ENCODE peak calls at places on chromosomes 7 and 10, in six cellular contexts. G, M, I, F, E and H are unnamed samples.

GRCh38 chr7:146773506-146773905 is 656.9 kb downstream of the CNTNAP2 start:
- DNase-seq in M (no peak), F (no peak), E (no peak), G (no peak), I (no peak), H (no peak)

GRCh38 chr7:105675873-105676484 is 94.7 kb upstream of the EFCAB10 start:
- DNase-seq in E (no peak), I (no peak), F (peak), G (peak), M (no peak), H (peak)

GRCh38 chr7:112485766-112486165 is 5.0 kb downstream of the LSMEM1 start:
- DNase-seq in I (no peak), M (no peak), E (no peak), F (no peak), G (no peak), H (no peak)

GRCh38 chr10:96548589-96548988 is 34.9 kb upstream of the TLL2 start:
- DNase-seq in M (no peak), F (peak), I (no peak), E (no peak), G (no peak), H (peak)

GRCh38 chr7:116661741-116662329 is 10.2 kb upstream of the MET start:
- DNase-seq in I (peak), G (no peak), E (no peak), F (no peak), M (no peak), H (no peak)

GRCh38 chr10:132942101-132942739 is at the start of gene CFAP46:
- DNase-seq in F (peak), G (peak), I (no peak), E (no peak), M (peak), H (peak)

GRCh38 chr10:48599830-48600134 is 5.1 kb downstream of the ARHGAP22 start:
- DNase-seq in F (no peak), G (no peak), M (no peak), E (no peak), I (no peak), H (no peak)

GRCh38 chr10:124048371-124049290 is 44.8 kb downstream of the CHST15 start:
- DNase-seq in E (no peak), G (no peak), F (peak), I (no peak), M (no peak), H (no peak)

GRCh38 chr10:31650010-31650409 is 278.6 kb downstream of the ARHGAP12 start:
- DNase-seq in M (peak), I (peak), E (peak), F (peak), G (no peak), H (peak)

GRCh38 chr7:85175217-85175616 is 11.6 kb downstream of the SEMA3D start:
- DNase-seq in E (no peak), I (no peak), F (no peak), G (no peak), M (no peak), H (no peak)

GRCh38 chr10:75428434-75429158 is 2.8 kb upstream of the LRMDA start:
- DNase-seq in E (no peak), G (no peak), M (no peak), I (peak), F (no peak), H (no peak)

GRCh38 chr7:24827027-24827426 is 69.8 kb upstream of the GSDME start:
- DNase-seq in G (no peak), M (no peak), F (no peak), I (no peak), E (no peak), H (no peak)

GRCh38 chr7:146115665-146116451 is 743 bp upstream of the CNTNAP2 start:
- DNase-seq in F (peak), M (peak), E (no peak), G (no peak), I (peak), H (peak)

GRCh38 chr10:103982639-103983038 is 15.7 kb downstream of the SLK start:
- DNase-seq in E (no peak), F (no peak), M (no peak), G (no peak), I (no peak), H (no peak)

GRCh38 chr10:98589007-98589406 is 142.3 kb upstream of the HPS1 start:
- DNase-seq in F (no peak), M (no peak), G (no peak), I (no peak), E (no peak), H (no peak)

GRCh38 chr10:120459185-120459584 is 2.2 kb downstream of the PLPP4 start:
- DNase-seq in F (no peak), G (no peak), I (no peak), M (no peak), E (no peak), H (no peak)

GRCh38 chr7:132255898-132256297 is 320.4 kb downstream of the PLXNA4 start:
- DNase-seq in G (no peak), E (no peak), M (no peak), F (peak), I (no peak), H (peak)

GRCh38 chr10:110067960-110068770 is 60.4 kb downstream of the ADD3 start:
- DNase-seq in M (no peak), F (peak), E (no peak), G (peak), I (no peak), H (peak)

GRCh38 chr7:100544949-100545635 is 6.1 kb downstream of the AGFG2 start:
- DNase-seq in F (no peak), G (no peak), I (no peak), E (peak), M (peak), H (no peak)

GRCh38 chr7:115911466-115911865 is 119.1 kb downstream of the TFEC start:
- DNase-seq in I (no peak), E (no peak), F (no peak), M (no peak), G (no peak), H (no peak)

GRCh38 chr7:38020134-38020533 is 99.7 kb downstream of the EPDR1 start:
- DNase-seq in F (no peak), G (no peak), E (no peak), I (no peak), M (no peak), H (no peak)

GRCh38 chr7:46115410-46115809 is 194.3 kb upstream of the IGFBP3 start:
- DNase-seq in E (no peak), F (no peak), G (no peak), I (no peak), M (no peak), H (no peak)

GRCh38 chr10:58859541-58859940 is 316.9 kb upstream of the PHYHIPL start:
- DNase-seq in F (no peak), E (no peak), M (no peak), I (no peak), G (no peak), H (no peak)